ENCODE peak calls at places on chromosomes 5 and 9, in four cellular contexts. X is NCI-H2081, H is glutamatergic neuron, C is NCI-H774. J is an unnamed sample.

GRCh38 chr5:146877783-146878470 is 630 bp downstream of the PPP2R2B start:
- DNase-seq in H (peak), C (peak), X (peak), J (no peak)

GRCh38 chr5:141032626-141033025 is 18.5 kb upstream of the PCDHB1 start:
- DNase-seq in H (no peak), X (no peak), C (no peak), J (no peak)

GRCh38 chr9:34419716-34420504 is 38.5 kb downstream of the FAM219A start:
- DNase-seq in C (no peak), H (no peak), X (no peak), J (no peak)

GRCh38 chr9:26132913-26133312 is 454.7 kb upstream of the TUSC1 start:
- DNase-seq in H (no peak), C (no peak), X (no peak), J (no peak)

GRCh38 chr5:177369913-177370487 is 12.3 kb downstream of the RGS14 start:
- DNase-seq in H (no peak), X (no peak), C (no peak), J (no peak)

GRCh38 chr5:126454081-126454480 is 30.9 kb downstream of the GRAMD2B start:
- DNase-seq in C (no peak), H (no peak), X (no peak), J (no peak)

GRCh38 chr5:116825486-116825885 is 250.9 kb upstream of the SEMA6A start:
- DNase-seq in X (no peak), H (no peak), C (no peak), J (no peak)

GRCh38 chr5:89343666-89344065 is 460.7 kb upstream of the MEF2C start:
- DNase-seq in X (peak), C (peak), H (no peak), J (no peak)

GRCh38 chr5:175840050-175840841 is 31.1 kb upstream of the CPLX2 start:
- DNase-seq in C (no peak), X (no peak), H (no peak), J (no peak)

GRCh38 chr9:136050266-136050705 is 44.8 kb downstream of the NACC2 start:
- DNase-seq in H (peak), X (no peak), C (no peak), J (no peak)

GRCh38 chr9:133735894-133736293 is 2.3 kb downstream of the SARDH start:
- DNase-seq in C (no peak), X (no peak), H (no peak), J (no peak)

GRCh38 chr5:144971067-144971850 is 800.6 kb downstream of the KCTD16 start:
- DNase-seq in X (no peak), H (no peak), C (no peak), J (no peak)

GRCh38 chr5:119743927-119744326 is 114.6 kb downstream of the FAM170A start:
- DNase-seq in H (no peak), C (no peak), X (peak), J (no peak)

GRCh38 chr9:131839281-131840084 is 99.6 kb upstream of the RAPGEF1 start:
- DNase-seq in H (peak), X (no peak), C (no peak), J (no peak)

GRCh38 chr5:107474724-107475489 is 195.8 kb downstream of the EFNA5 start:
- DNase-seq in X (no peak), H (no peak), C (no peak), J (no peak)

GRCh38 chr5:55864606-55865541 is 13.7 kb downstream of the IL31RA start:
- DNase-seq in C (no peak), X (no peak), H (no peak), J (no peak)

GRCh38 chr5:14351086-14351661 is 208.0 kb downstream of the TRIO start:
- DNase-seq in X (no peak), H (no peak), C (no peak), J (no peak)

GRCh38 chr5:139651502-139651862 is 3.3 kb downstream of the CXXC5 start:
- DNase-seq in C (no peak), X (no peak), H (no peak), J (no peak)

GRCh38 chr9:2816476-2817141 is 27.3 kb downstream of the PUM3 start:
- DNase-seq in C (no peak), H (no peak), X (no peak), J (no peak)

GRCh38 chr9:133690111-133690561 is 48.0 kb downstream of the SARDH start:
- DNase-seq in C (no peak), X (no peak), H (peak), J (no peak)

GRCh38 chr5:144273232-144274027 is 102.8 kb downstream of the KCTD16 start:
- DNase-seq in C (no peak), H (no peak), X (no peak), J (no peak)

GRCh38 chr9:642014-642413 is 199.5 kb upstream of the DMRT1 start:
- DNase-seq in H (no peak), X (no peak), C (no peak), J (no peak)

GRCh38 chr5:57817924-57818323 is 335.3 kb upstream of the ACTBL2 start:
- DNase-seq in C (no peak), X (no peak), H (no peak), J (no peak)

GRCh38 chr9:27347889-27348288 is 50.9 kb upstream of the EQTN start:
- DNase-seq in C (no peak), H (no peak), X (no peak), J (no peak)

GRCh38 chr9:136095028-136095494 is at the start of gene NACC2:
- DNase-seq in C (peak), H (no peak), X (peak), J (no peak)

GRCh38 chr5:176415240-176416122 is 858 bp downstream of the CLTB start:
- DNase-seq in H (no peak), X (peak), C (no peak), J (no peak)

GRCh38 chr9:104258289-104259045 is 164.4 kb downstream of the SMC2 start:
- DNase-seq in C (no peak), H (no peak), X (no peak), J (no peak)

GRCh38 chr5:124812771-124813358 is 66.4 kb upstream of the ZNF608 start:
- DNase-seq in H (no peak), X (peak), C (no peak), J (no peak)

GRCh38 chr9:90706230-90706629 is 63.6 kb upstream of the DIRAS2 start:
- DNase-seq in X (no peak), C (no peak), H (no peak), J (no peak)

GRCh38 chr5:176673651-176674583 is 26.6 kb downstream of the TSPAN17 start:
- DNase-seq in C (no peak), H (no peak), X (no peak), J (no peak)

GRCh38 chr5:180115326-180116076 is 43.9 kb upstream of the RNF130 start:
- DNase-seq in C (no peak), H (peak), X (no peak), J (no peak)

GRCh38 chr9:128146591-128147120 is 2.6 kb upstream of the LCN2 start:
- DNase-seq in H (no peak), C (no peak), X (no peak), J (no peak)

GRCh38 chr9:37555786-37556185 is 20.4 kb downstream of the FBXO10 start:
- DNase-seq in C (no peak), H (no peak), X (no peak), J (no peak)

GRCh38 chr5:58185397-58186195 is 274.3 kb downstream of the PLK2 start:
- DNase-seq in C (no peak), X (no peak), H (no peak), J (no peak)

GRCh38 chr5:5584751-5585150 is 162.3 kb downstream of the ICE1 start:
- DNase-seq in X (no peak), C (no peak), H (no peak), J (no peak)

GRCh38 chr9:69141851-69142250 is 32.2 kb upstream of the TJP2 start:
- DNase-seq in X (no peak), C (no peak), H (no peak), J (no peak)

GRCh38 chr5:174533127-174533453 is 191.3 kb upstream of the MSX2 start:
- DNase-seq in C (no peak), H (no peak), X (no peak), J (no peak)

GRCh38 chr5:143860211-143860610 is 48.2 kb downstream of the HMHB1 start:
- DNase-seq in X (no peak), H (no peak), C (no peak), J (no peak)